ENCODE peak calls at places on chromosomes 5 and 9, in six cellular contexts. B is GM12865, H is GM20000, Y is mucosa of descending colon, R is lung, Z is fibroblast of mammary gland. X is an unnamed sample.

GRCh38 chr9:128917151-128917849 is 3.5 kb upstream of the PHYHD1 start:
- DNase-seq in B (no peak), Y (peak), Z (peak), R (peak), H (no peak), X (peak)

GRCh38 chr9:114156311-114156657 is 947 bp downstream of the COL27A1 start:
- DNase-seq in R (no peak), Z (no peak), H (no peak), B (no peak), Y (no peak), X (peak)

GRCh38 chr9:118170032-118170955 is 466.1 kb downstream of the TLR4 start:
- DNase-seq in H (peak), Y (no peak), R (no peak), B (peak), Z (peak), X (peak)

GRCh38 chr5:150616506-150616905 is 24.0 kb upstream of the SYNPO start:
- DNase-seq in Z (no peak), Y (no peak), B (no peak), R (no peak), H (no peak), X (no peak)

GRCh38 chr5:147857302-147858129 is 21.0 kb upstream of the SCGB3A2 start:
- DNase-seq in R (peak), B (peak), H (peak), Y (no peak), Z (peak), X (peak)

GRCh38 chr9:98064623-98065392 is 8.3 kb downstream of the NANS start:
- DNase-seq in R (no peak), Z (no peak), H (no peak), Y (no peak), B (no peak), X (no peak)

GRCh38 chr9:133631111-133631510 is 5.1 kb upstream of the DBH start:
- DNase-seq in R (no peak), H (no peak), Y (no peak), B (no peak), Z (no peak), X (no peak)

GRCh38 chr9:112233769-112234168 is 58.7 kb upstream of the SUSD1 start:
- DNase-seq in B (no peak), Z (peak), Y (no peak), H (no peak), R (no peak), X (peak)

GRCh38 chr9:18379073-18379811 is 94.7 kb upstream of the ADAMTSL1 start:
- DNase-seq in B (no peak), R (no peak), Z (peak), Y (no peak), H (no peak), X (peak)

GRCh38 chr5:171957591-171958251 is 48.7 kb downstream of the FBXW11 start:
- DNase-seq in H (no peak), Y (no peak), B (peak), Z (no peak), R (no peak), X (no peak)

GRCh38 chr5:67643531-67643930 is 446.9 kb upstream of the CD180 start:
- DNase-seq in Y (no peak), B (no peak), H (no peak), Z (no peak), R (no peak), X (no peak)

GRCh38 chr5:111999286-111999685 is 242.3 kb upstream of the NREP start:
- DNase-seq in Z (peak), B (no peak), Y (no peak), R (no peak), H (no peak), X (peak)

GRCh38 chr9:93585259-93585658 is 8.9 kb downstream of the PHF2 start:
- DNase-seq in R (no peak), Z (no peak), H (no peak), B (no peak), Y (no peak), X (no peak)

GRCh38 chr5:90802695-90803317 is 244.2 kb downstream of the ADGRV1 start:
- DNase-seq in R (no peak), H (peak), Z (peak), Y (no peak), B (peak), X (peak)

GRCh38 chr5:143182901-143183820 is 220.3 kb downstream of the NR3C1 start:
- DNase-seq in Z (peak), H (peak), R (no peak), B (peak), Y (no peak), X (no peak)

GRCh38 chr5:74296685-74297084 is 343.8 kb downstream of the ENC1 start:
- DNase-seq in R (no peak), Y (no peak), B (peak), H (no peak), Z (peak), X (no peak)

GRCh38 chr9:19379283-19379682 is 753 bp downstream of the RPS6 start:
- DNase-seq in Y (no peak), B (no peak), Z (no peak), H (no peak), R (no peak), X (no peak)

GRCh38 chr9:134060546-134060945 is 7.3 kb downstream of the BRD3 start:
- DNase-seq in Y (no peak), B (no peak), Z (no peak), H (no peak), R (no peak), X (no peak)

GRCh38 chr9:134566196-134566822 is 75.3 kb upstream of the COL5A1 start:
- DNase-seq in H (no peak), B (no peak), Y (no peak), R (no peak), Z (no peak), X (no peak)

GRCh38 chr5:142508027-142508426 is 177.9 kb downstream of the FGF1 start:
- DNase-seq in B (no peak), Y (no peak), H (no peak), Z (no peak), R (peak), X (no peak)

GRCh38 chr5:3352711-3353110 is 242.9 kb upstream of the IRX1 start:
- DNase-seq in B (no peak), Z (no peak), R (no peak), H (no peak), Y (no peak), X (no peak)

GRCh38 chr5:81626524-81626923 is 124.4 kb downstream of the SSBP2 start:
- DNase-seq in R (no peak), Z (peak), Y (no peak), H (no peak), B (no peak), X (peak)

GRCh38 chr5:157312492-157312891 is 46.6 kb downstream of the CYFIP2 start:
- DNase-seq in H (peak), R (peak), Z (peak), B (peak), Y (no peak), X (peak)

GRCh38 chr9:116156621-116157314 is 3.2 kb downstream of the PAPPA start:
- DNase-seq in H (no peak), Z (peak), B (no peak), R (peak), Y (no peak), X (peak)

GRCh38 chr5:139774980-139775654 is 20.5 kb upstream of the PSD2 start:
- DNase-seq in Y (peak), H (peak), R (peak), B (peak), Z (peak), X (peak)

GRCh38 chr5:151495330-151495729 is 47.9 kb downstream of the SLC36A1 start:
- DNase-seq in B (no peak), Y (no peak), Z (no peak), R (no peak), H (no peak), X (no peak)

GRCh38 chr5:29213475-29213874 is 1980.0 kb upstream of the CDH6 start:
- DNase-seq in B (no peak), Z (no peak), R (no peak), H (no peak), Y (no peak), X (no peak)

GRCh38 chr5:29218829-29219228 is 1974.7 kb upstream of the CDH6 start:
- DNase-seq in Y (no peak), H (no peak), R (no peak), B (no peak), Z (no peak), X (no peak)

GRCh38 chr5:29214821-29215220 is 1978.7 kb upstream of the CDH6 start:
- DNase-seq in H (no peak), Z (no peak), R (no peak), B (no peak), Y (no peak), X (no peak)

DNA sequence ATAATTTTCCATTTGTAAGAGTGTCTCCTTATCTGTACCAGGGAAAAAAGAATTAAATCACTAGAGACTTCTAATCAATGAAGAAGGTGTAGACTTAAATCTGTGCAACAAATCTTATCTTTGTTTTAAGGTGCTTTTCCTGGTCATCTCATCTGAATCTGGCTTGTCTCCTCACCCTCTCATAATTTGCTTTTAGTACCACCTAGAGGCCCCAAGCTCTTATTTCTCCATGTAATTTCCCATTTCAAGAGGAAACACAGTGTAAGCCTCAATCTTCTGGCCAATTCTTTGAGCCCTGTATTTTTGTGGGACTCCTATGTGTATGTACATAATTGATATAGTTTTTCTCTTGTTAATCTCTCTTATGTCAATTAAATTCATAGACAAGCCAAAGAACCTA is 1975.3 kb upstream of the CDH6 start:
- DNase-seq in H (no peak), R (no peak), Z (no peak), B (no peak), Y (no peak), X (no peak)
- TF ChIP-seq CTCF in H (no peak), R (no peak), Z (no peak), B (no peak), Y (no peak), X (no peak)

GRCh38 chr5:80346055-80346454 is 26.3 kb downstream of the SPZ1 start:
- DNase-seq in R (no peak), Z (peak), Y (no peak), B (peak), H (peak), X (peak)
- TF ChIP-seq CTCF in R (no peak), Z (peak), Y (no peak), B (peak), H (peak), X (peak)

GRCh38 chr5:7827602-7828001 is 23.3 kb downstream of the CFAP90 start:
- DNase-seq in Z (peak), Y (no peak), H (no peak), B (no peak), R (no peak), X (no peak)
- TF ChIP-seq CTCF in Z (peak), Y (no peak), H (no peak), B (no peak), R (no peak), X (peak)

GRCh38 chr5:176387384-176387925 is 943 bp downstream of the NOP16 start:
- DNase-seq in Z (no peak), Y (no peak), R (no peak), B (peak), H (no peak), X (no peak)
- TF ChIP-seq CTCF in Z (no peak), Y (no peak), R (no peak), B (no peak), H (no peak), X (no peak)

GRCh38 chr9:78242041-78242440 is 6.2 kb downstream of the CEP78 start:
- DNase-seq in B (no peak), Y (no peak), R (no peak), Z (no peak), H (no peak), X (no peak)

GRCh38 chr9:78235771-78236510 is at the start of gene CEP78:
- DNase-seq in H (peak), Y (peak), Z (peak), B (peak), R (peak), X (peak)

GRCh38 chr9:78236511-78236950 is 656 bp downstream of the CEP78 start:
- DNase-seq in R (no peak), Z (peak), B (peak), Y (no peak), H (peak), X (no peak)

GRCh38 chr9:78238061-78239038 is 2.5 kb downstream of the CEP78 start:
- DNase-seq in Z (no peak), R (no peak), Y (no peak), B (no peak), H (no peak), X (no peak)

GRCh38 chr9:78239506-78239905 is 3.6 kb downstream of the CEP78 start:
- DNase-seq in Z (no peak), R (no peak), Y (no peak), B (no peak), H (no peak), X (no peak)
- TF ChIP-seq CTCF in Z (peak), R (no peak), Y (no peak), B (no peak), H (no peak), X (no peak)

DNA sequence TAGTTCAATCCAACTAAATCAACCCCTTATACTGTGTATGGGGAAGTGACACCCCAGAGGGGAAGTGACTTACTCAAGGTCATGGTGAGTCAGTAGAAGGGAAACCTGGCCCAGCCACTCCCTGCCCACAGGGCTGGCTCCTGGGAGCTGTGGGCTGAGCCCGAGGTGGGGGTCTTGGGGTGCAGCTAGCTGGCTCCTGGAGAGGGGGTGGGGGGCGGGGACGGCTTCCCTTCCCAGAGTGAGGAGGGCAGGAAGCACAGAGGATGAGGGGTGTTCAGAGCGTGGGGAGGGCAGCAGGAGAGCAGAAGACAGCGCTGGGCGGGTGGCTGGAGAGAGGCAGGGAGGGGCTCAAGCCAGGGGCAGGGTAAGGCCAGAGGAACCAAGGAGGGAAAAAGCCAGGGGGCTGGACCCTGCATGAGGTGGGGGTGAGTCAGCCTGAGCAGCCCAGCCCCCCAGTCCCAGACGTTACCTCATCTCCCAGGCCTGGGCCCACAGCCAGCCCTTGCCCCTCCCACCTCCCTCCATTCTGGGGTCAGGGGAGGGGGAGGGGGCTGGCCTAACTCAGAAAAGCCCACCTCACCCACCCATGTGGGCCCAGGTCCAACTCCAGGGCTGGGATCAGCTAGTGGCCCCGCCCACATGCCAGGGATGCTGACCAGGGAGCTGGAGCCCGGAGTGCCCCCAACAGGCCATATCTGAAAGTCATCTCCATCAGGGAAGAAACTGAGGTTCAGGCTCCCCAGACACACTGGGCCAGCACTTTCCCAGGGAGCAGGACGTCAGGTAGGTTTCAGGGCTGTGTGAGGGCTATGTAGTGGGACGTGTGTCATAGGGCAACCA is 2.8 kb downstream of the PDLIM7 start:
- DNase-seq in R (peak), H (peak), Y (peak), B (peak), Z (peak), X (peak)
- TF ChIP-seq CTCF in R (no peak), H (peak), Y (no peak), B (no peak), Z (peak), X (peak)

DNA sequence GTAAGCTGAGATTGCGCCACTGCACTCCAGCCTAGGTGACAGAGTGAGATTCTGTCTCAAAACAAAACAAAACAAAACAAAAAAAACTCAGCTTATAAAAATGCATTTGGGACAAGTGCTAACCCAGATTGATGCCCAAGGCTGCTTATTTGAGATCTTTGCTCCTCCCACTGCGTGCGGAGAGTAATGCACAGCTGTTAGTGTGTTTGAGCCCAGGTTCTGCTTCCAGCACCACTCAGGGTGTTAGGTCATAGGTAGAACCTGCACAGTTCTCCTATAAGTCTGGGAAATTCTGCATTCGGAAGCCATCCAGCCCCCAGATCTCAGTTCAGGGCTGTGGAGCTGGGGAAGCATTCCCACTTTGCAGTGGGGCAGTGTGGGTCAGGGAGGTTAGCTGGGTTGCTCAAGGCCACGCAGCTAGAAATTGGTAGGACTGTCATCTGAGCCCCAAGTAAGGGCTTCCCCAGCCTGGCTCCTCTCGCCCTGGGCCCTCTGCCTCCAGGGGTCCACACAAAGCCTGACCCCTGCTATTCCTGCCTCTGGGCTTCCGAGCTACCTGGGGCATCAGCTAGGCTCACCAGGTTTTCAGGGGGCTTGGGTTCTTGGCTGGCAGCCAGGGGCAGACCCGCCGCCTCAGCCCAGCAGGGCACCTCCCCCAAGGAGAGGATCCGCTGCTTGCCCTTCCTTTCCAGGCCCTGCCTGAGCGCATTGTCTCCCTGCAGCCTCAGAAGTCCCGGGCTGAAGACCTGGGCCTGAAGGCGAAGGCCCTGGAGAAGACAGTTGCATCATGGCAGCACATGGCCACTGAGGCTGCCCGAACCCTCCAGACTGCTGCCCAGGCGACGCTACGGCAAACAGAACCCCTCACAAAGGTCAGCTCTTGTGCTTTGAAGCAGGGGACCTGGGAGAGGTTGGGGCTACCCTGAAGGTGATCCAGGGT is 17.6 kb upstream of the AIF1L start:
- DNase-seq in Z (no peak), B (no peak), Y (no peak), H (no peak), R (no peak), X (no peak)
- TF ChIP-seq CTCF in Z (no peak), B (no peak), Y (no peak), H (no peak), R (no peak), X (no peak)